ENCODE peak calls at places on chromosomes 3 and 15, in six cellular contexts. Q, B, J, G, R and I are unnamed samples.
A peak's percentile ranks its signal among the peaks of the same experiment; 100 is the strongest.

GRCh38 chr3:145134738-145135137 is 1026.2 kb downstream of the PLOD2 start:
- DNase-seq in Q (no peak), B (no peak), J (no peak), G (no peak), R (no peak), I (no peak)

GRCh38 chr15:29770796-29771195 is 51.5 kb downstream of the TJP1 start:
- DNase-seq in Q (no peak), B (no peak), J (no peak), G (no peak), R (no peak), I (no peak)

GRCh38 chr15:88529021-88529630 is 17.4 kb downstream of the DET1 start:
- DNase-seq in Q (peak; percentile 61), B (no peak), J (no peak), G (no peak), R (no peak), I (no peak)

GRCh38 chr15:85419200-85419599 is 38.8 kb downstream of the AKAP13 start:
- DNase-seq in Q (no peak), B (no peak), J (no peak), G (no peak), R (no peak), I (no peak)

GRCh38 chr3:153096611-153097200 is 65.3 kb upstream of the RAP2B start:
- DNase-seq in Q (no peak), B (no peak), J (no peak), G (no peak), R (no peak), I (no peak)

GRCh38 chr3:15815696-15816095 is 17.9 kb upstream of the ANKRD28 start:
- DNase-seq in Q (peak; percentile 80), B (no peak), J (no peak), G (no peak), R (no peak), I (no peak)

GRCh38 chr3:186180891-186181471 is 72.1 kb upstream of the ETV5 start:
- DNase-seq in Q (no peak), B (no peak), J (no peak), G (no peak), R (no peak), I (no peak)

GRCh38 chr3:32817561-32818430 is at the start of gene TRIM71:
- DNase-seq in Q (no peak), B (no peak), J (peak; percentile 55), G (no peak), R (peak; percentile 20), I (no peak)

GRCh38 chr3:118782755-118783202 is 251.9 kb downstream of the IGSF11 start:
- DNase-seq in Q (no peak), B (no peak), J (peak; percentile 54), G (no peak), R (no peak), I (no peak)